ENCODE peak calls at places on chromosomes 16 and 17, in four cellular contexts. One of them, this sample, is unnamed.

GRCh38 chr16:47716571-47716970 is 255.4 kb downstream of the PHKB start:
- DNase-seq in NCI-H2081: no peak
- DNase-seq in hypothalamus: no peak
- DNase-seq in NCI-H1436: no peak
- DNase-seq in this sample: no peak

GRCh38 chr16:73365010-73365409 is 317.1 kb upstream of the ZFHX3 start:
- DNase-seq in NCI-H2081: peak; percentile 21
- DNase-seq in NCI-H1436: peak; percentile 68
- DNase-seq in hypothalamus: no peak
- DNase-seq in this sample: no peak

GRCh38 chr16:31569360-31569717 is 41.6 kb downstream of the AHSP start:
- DNase-seq in hypothalamus: no peak
- DNase-seq in NCI-H1436: no peak
- DNase-seq in NCI-H2081: no peak
- DNase-seq in this sample: no peak

GRCh38 chr17:15351925-15352324 is 10.5 kb upstream of the TEKT3 start:
- DNase-seq in NCI-H2081: no peak
- DNase-seq in hypothalamus: no peak
- DNase-seq in NCI-H1436: no peak
- DNase-seq in this sample: no peak

GRCh38 chr16:69523571-69523970 is 42.2 kb upstream of the NFAT5 start:
- DNase-seq in NCI-H1436: no peak
- DNase-seq in NCI-H2081: no peak
- DNase-seq in hypothalamus: no peak
- DNase-seq in this sample: no peak

GRCh38 chr16:23269248-23270091 is 32.6 kb upstream of the SCNN1B start:
- DNase-seq in hypothalamus: no peak
- DNase-seq in NCI-H2081: no peak
- DNase-seq in NCI-H1436: no peak
- DNase-seq in this sample: no peak

GRCh38 chr17:3512512-3513171 is 36.8 kb downstream of the ASPA start:
- DNase-seq in NCI-H1436: no peak
- DNase-seq in hypothalamus: no peak
- DNase-seq in NCI-H2081: no peak
- DNase-seq in this sample: no peak

GRCh38 chr16:88700636-88701482 is 5.3 kb downstream of the RNF166 start:
- DNase-seq in hypothalamus: no peak
- DNase-seq in NCI-H1436: no peak
- DNase-seq in NCI-H2081: no peak
- DNase-seq in this sample: peak; percentile 96

GRCh38 chr16:86634290-86634689 is 55.9 kb downstream of the FOXL1 start:
- DNase-seq in NCI-H1436: no peak
- DNase-seq in NCI-H2081: no peak
- DNase-seq in hypothalamus: no peak
- DNase-seq in this sample: peak; percentile 21

GRCh38 chr17:55770220-55770870 is 19.5 kb downstream of the PCTP start:
- DNase-seq in hypothalamus: no peak
- DNase-seq in NCI-H1436: peak; percentile 21
- DNase-seq in NCI-H2081: peak; percentile 62
- DNase-seq in this sample: peak; percentile 72

GRCh38 chr17:63740464-63741181 is 976 bp downstream of the STRADA start:
- DNase-seq in NCI-H1436: no peak
- DNase-seq in hypothalamus: no peak
- DNase-seq in NCI-H2081: no peak
- DNase-seq in this sample: no peak

GRCh38 chr16:56861092-56861610 is 3.9 kb upstream of the SLC12A3 start:
- DNase-seq in NCI-H2081: no peak
- DNase-seq in NCI-H1436: no peak
- DNase-seq in hypothalamus: no peak
- DNase-seq in this sample: no peak

GRCh38 chr17:41446806-41447205 is 6.0 kb upstream of the KRT38 start:
- DNase-seq in hypothalamus: no peak
- DNase-seq in NCI-H2081: no peak
- DNase-seq in NCI-H1436: no peak
- DNase-seq in this sample: no peak

GRCh38 chr16:69831212-69832123 is 69.3 kb downstream of the WWP2 start:
- DNase-seq in NCI-H1436: no peak
- DNase-seq in hypothalamus: no peak
- DNase-seq in NCI-H2081: no peak
- DNase-seq in this sample: peak; percentile 41

GRCh38 chr16:77374384-77374783 is 60.5 kb downstream of the ADAMTS18 start:
- DNase-seq in NCI-H1436: no peak
- DNase-seq in NCI-H2081: no peak
- DNase-seq in hypothalamus: no peak
- DNase-seq in this sample: no peak

GRCh38 chr17:71948703-71949422 is 172.0 kb upstream of the SOX9 start:
- DNase-seq in hypothalamus: no peak
- DNase-seq in NCI-H1436: no peak
- DNase-seq in NCI-H2081: no peak
- DNase-seq in this sample: no peak

GRCh38 chr17:59508999-59509398 is 56.4 kb upstream of the DHX40 start:
- DNase-seq in hypothalamus: no peak
- DNase-seq in NCI-H1436: no peak
- DNase-seq in NCI-H2081: no peak
- DNase-seq in this sample: no peak

GRCh38 chr17:59124665-59125064 is 18.0 kb upstream of the TRIM37 start:
- DNase-seq in NCI-H1436: no peak
- DNase-seq in hypothalamus: no peak
- DNase-seq in NCI-H2081: no peak
- DNase-seq in this sample: no peak

GRCh38 chr16:22071352-22071923 is 20.9 kb upstream of the VWA3A start:
- DNase-seq in NCI-H2081: no peak
- DNase-seq in NCI-H1436: no peak
- DNase-seq in hypothalamus: no peak
- DNase-seq in this sample: peak; percentile 28

This sample was measured in lung microvascular endothelial cell.